ENCODE peak calls at places on chromosomes 7 and 10, in ten cellular contexts. One of them, this sample, is unnamed.
A peak's percentile ranks its signal among the peaks of the same experiment; 100 is the strongest.

GRCh38 chr10:95277201-95277570 is 13.6 kb downstream of the PDLIM1 start:
- DNase-seq in T-cell: no peak
- DNase-seq in cardiac muscle cell: no peak
- DNase-seq in fibroblast of lung: no peak
- DNase-seq in AG09309: no peak
- DNase-seq in M059J: no peak
- DNase-seq in NCI-H524 treated with DMSO at 0.1 percent for 48 hours: no peak
- DNase-seq in stimulated activated CD8-positive, alpha-beta memory T cell treated with anti-CD3 and anti-CD28 coated beads, Interleukin-15, amount 100 ng/mL, for 48 hours: no peak
- DNase-seq in activated naive CD4-positive, alpha-beta T cell treated with anti-CD3 and anti-CD28 coated beads for 36 hours: no peak
- DNase-seq in lower lobe of right lung: no peak
- DNase-seq in this sample: no peak

GRCh38 chr7:114715907-114716306 is 206.0 kb upstream of the MDFIC start:
- DNase-seq in T-cell: no peak
- DNase-seq in cardiac muscle cell: no peak
- DNase-seq in fibroblast of lung: peak; percentile 51
- DNase-seq in AG09309: no peak
- DNase-seq in M059J: peak; percentile 3
- DNase-seq in NCI-H524 treated with DMSO at 0.1 percent for 48 hours: no peak
- DNase-seq in stimulated activated CD8-positive, alpha-beta memory T cell treated with anti-CD3 and anti-CD28 coated beads, Interleukin-15, amount 100 ng/mL, for 48 hours: no peak
- DNase-seq in activated naive CD4-positive, alpha-beta T cell treated with anti-CD3 and anti-CD28 coated beads for 36 hours: no peak
- DNase-seq in lower lobe of right lung: no peak
- DNase-seq in this sample: no peak

GRCh38 chr10:69642747-69643146 is 12.7 kb downstream of the FAM241B start:
- DNase-seq in T-cell: no peak
- DNase-seq in cardiac muscle cell: no peak
- DNase-seq in fibroblast of lung: no peak
- DNase-seq in AG09309: no peak
- DNase-seq in M059J: no peak
- DNase-seq in NCI-H524 treated with DMSO at 0.1 percent for 48 hours: no peak
- DNase-seq in stimulated activated CD8-positive, alpha-beta memory T cell treated with anti-CD3 and anti-CD28 coated beads, Interleukin-15, amount 100 ng/mL, for 48 hours: no peak
- DNase-seq in activated naive CD4-positive, alpha-beta T cell treated with anti-CD3 and anti-CD28 coated beads for 36 hours: no peak
- DNase-seq in lower lobe of right lung: no peak
- DNase-seq in this sample: no peak

GRCh38 chr10:62761115-62761514 is 43.4 kb upstream of the ADO start:
- DNase-seq in T-cell: no peak
- DNase-seq in cardiac muscle cell: no peak
- DNase-seq in fibroblast of lung: peak; percentile 27
- DNase-seq in AG09309: no peak
- DNase-seq in M059J: peak; percentile 11
- DNase-seq in NCI-H524 treated with DMSO at 0.1 percent for 48 hours: no peak
- DNase-seq in stimulated activated CD8-positive, alpha-beta memory T cell treated with anti-CD3 and anti-CD28 coated beads, Interleukin-15, amount 100 ng/mL, for 48 hours: no peak
- DNase-seq in activated naive CD4-positive, alpha-beta T cell treated with anti-CD3 and anti-CD28 coated beads for 36 hours: peak; percentile 32
- DNase-seq in lower lobe of right lung: no peak
- DNase-seq in this sample: no peak

GRCh38 chr10:50219200-50219599 is 32.1 kb downstream of the ASAH2 start:
- DNase-seq in T-cell: no peak
- DNase-seq in cardiac muscle cell: no peak
- DNase-seq in fibroblast of lung: no peak
- DNase-seq in AG09309: no peak
- DNase-seq in M059J: no peak
- DNase-seq in NCI-H524 treated with DMSO at 0.1 percent for 48 hours: no peak
- DNase-seq in stimulated activated CD8-positive, alpha-beta memory T cell treated with anti-CD3 and anti-CD28 coated beads, Interleukin-15, amount 100 ng/mL, for 48 hours: no peak
- DNase-seq in activated naive CD4-positive, alpha-beta T cell treated with anti-CD3 and anti-CD28 coated beads for 36 hours: no peak
- DNase-seq in lower lobe of right lung: no peak
- DNase-seq in this sample: no peak

GRCh38 chr10:89593043-89593442 is 52.0 kb downstream of the PANK1 start:
- DNase-seq in T-cell: no peak
- DNase-seq in cardiac muscle cell: no peak
- DNase-seq in fibroblast of lung: no peak
- DNase-seq in AG09309: no peak
- DNase-seq in M059J: no peak
- DNase-seq in NCI-H524 treated with DMSO at 0.1 percent for 48 hours: no peak
- DNase-seq in stimulated activated CD8-positive, alpha-beta memory T cell treated with anti-CD3 and anti-CD28 coated beads, Interleukin-15, amount 100 ng/mL, for 48 hours: no peak
- DNase-seq in activated naive CD4-positive, alpha-beta T cell treated with anti-CD3 and anti-CD28 coated beads for 36 hours: no peak
- DNase-seq in lower lobe of right lung: no peak
- DNase-seq in this sample: no peak

GRCh38 chr10:3528823-3529222 is 256.2 kb downstream of the KLF6 start:
- DNase-seq in T-cell: no peak
- DNase-seq in cardiac muscle cell: no peak
- DNase-seq in fibroblast of lung: no peak
- DNase-seq in AG09309: no peak
- DNase-seq in M059J: no peak
- DNase-seq in NCI-H524 treated with DMSO at 0.1 percent for 48 hours: no peak
- DNase-seq in stimulated activated CD8-positive, alpha-beta memory T cell treated with anti-CD3 and anti-CD28 coated beads, Interleukin-15, amount 100 ng/mL, for 48 hours: no peak
- DNase-seq in activated naive CD4-positive, alpha-beta T cell treated with anti-CD3 and anti-CD28 coated beads for 36 hours: no peak
- DNase-seq in lower lobe of right lung: no peak
- DNase-seq in this sample: no peak

GRCh38 chr10:97911217-97911616 is 61.6 kb downstream of the GOLGA7B start:
- DNase-seq in T-cell: no peak
- DNase-seq in cardiac muscle cell: no peak
- DNase-seq in fibroblast of lung: no peak
- DNase-seq in AG09309: no peak
- DNase-seq in M059J: no peak
- DNase-seq in NCI-H524 treated with DMSO at 0.1 percent for 48 hours: no peak
- DNase-seq in stimulated activated CD8-positive, alpha-beta memory T cell treated with anti-CD3 and anti-CD28 coated beads, Interleukin-15, amount 100 ng/mL, for 48 hours: no peak
- DNase-seq in activated naive CD4-positive, alpha-beta T cell treated with anti-CD3 and anti-CD28 coated beads for 36 hours: no peak
- DNase-seq in lower lobe of right lung: peak; percentile 9
- DNase-seq in this sample: no peak

GRCh38 chr10:71852335-71852937 is 1.4 kb upstream of the PSAP start:
- DNase-seq in T-cell: no peak
- DNase-seq in cardiac muscle cell: no peak
- DNase-seq in fibroblast of lung: no peak
- DNase-seq in AG09309: no peak
- DNase-seq in M059J: no peak
- DNase-seq in NCI-H524 treated with DMSO at 0.1 percent for 48 hours: no peak
- DNase-seq in stimulated activated CD8-positive, alpha-beta memory T cell treated with anti-CD3 and anti-CD28 coated beads, Interleukin-15, amount 100 ng/mL, for 48 hours: no peak
- DNase-seq in activated naive CD4-positive, alpha-beta T cell treated with anti-CD3 and anti-CD28 coated beads for 36 hours: no peak
- DNase-seq in lower lobe of right lung: peak; percentile 85
- DNase-seq in this sample: no peak

GRCh38 chr7:65980478-65981250 is 1.3 kb downstream of the GUSB start:
- DNase-seq in T-cell: peak; percentile 23
- DNase-seq in cardiac muscle cell: peak; percentile 4
- DNase-seq in fibroblast of lung: peak; percentile 19
- DNase-seq in AG09309: no peak
- DNase-seq in M059J: peak; percentile 46
- DNase-seq in NCI-H524 treated with DMSO at 0.1 percent for 48 hours: no peak
- DNase-seq in stimulated activated CD8-positive, alpha-beta memory T cell treated with anti-CD3 and anti-CD28 coated beads, Interleukin-15, amount 100 ng/mL, for 48 hours: peak; percentile 39
- DNase-seq in activated naive CD4-positive, alpha-beta T cell treated with anti-CD3 and anti-CD28 coated beads for 36 hours: peak; percentile 73
- DNase-seq in lower lobe of right lung: peak; percentile 88
- DNase-seq in this sample: peak; percentile 8

GRCh38 chr7:107528461-107528860 is 35.3 kb downstream of the COG5 start:
- DNase-seq in T-cell: no peak
- DNase-seq in cardiac muscle cell: no peak
- DNase-seq in fibroblast of lung: peak; percentile 78
- DNase-seq in AG09309: peak; percentile 28
- DNase-seq in M059J: peak; percentile 86
- DNase-seq in NCI-H524 treated with DMSO at 0.1 percent for 48 hours: no peak
- DNase-seq in stimulated activated CD8-positive, alpha-beta memory T cell treated with anti-CD3 and anti-CD28 coated beads, Interleukin-15, amount 100 ng/mL, for 48 hours: no peak
- DNase-seq in activated naive CD4-positive, alpha-beta T cell treated with anti-CD3 and anti-CD28 coated beads for 36 hours: no peak
- DNase-seq in lower lobe of right lung: no peak
- DNase-seq in this sample: peak; percentile 72

GRCh38 chr7:134040988-134041387 is 86.2 kb upstream of the LRGUK start:
- DNase-seq in T-cell: no peak
- DNase-seq in cardiac muscle cell: no peak
- DNase-seq in fibroblast of lung: no peak
- DNase-seq in AG09309: no peak
- DNase-seq in M059J: no peak
- DNase-seq in NCI-H524 treated with DMSO at 0.1 percent for 48 hours: no peak
- DNase-seq in stimulated activated CD8-positive, alpha-beta memory T cell treated with anti-CD3 and anti-CD28 coated beads, Interleukin-15, amount 100 ng/mL, for 48 hours: no peak
- DNase-seq in activated naive CD4-positive, alpha-beta T cell treated with anti-CD3 and anti-CD28 coated beads for 36 hours: no peak
- DNase-seq in lower lobe of right lung: no peak
- DNase-seq in this sample: no peak

GRCh38 chr7:40057292-40057691 is 77.1 kb downstream of the MPLKIP start:
- DNase-seq in T-cell: no peak
- DNase-seq in cardiac muscle cell: peak; percentile 55
- DNase-seq in fibroblast of lung: peak; percentile 17
- DNase-seq in AG09309: no peak
- DNase-seq in M059J: peak; percentile 24
- DNase-seq in NCI-H524 treated with DMSO at 0.1 percent for 48 hours: no peak
- DNase-seq in stimulated activated CD8-positive, alpha-beta memory T cell treated with anti-CD3 and anti-CD28 coated beads, Interleukin-15, amount 100 ng/mL, for 48 hours: no peak
- DNase-seq in activated naive CD4-positive, alpha-beta T cell treated with anti-CD3 and anti-CD28 coated beads for 36 hours: no peak
- DNase-seq in lower lobe of right lung: no peak
- DNase-seq in this sample: peak; percentile 29

GRCh38 chr7:70574314-70574713 is 557.6 kb upstream of the GALNT17 start:
- DNase-seq in T-cell: no peak
- DNase-seq in cardiac muscle cell: no peak
- DNase-seq in fibroblast of lung: no peak
- DNase-seq in AG09309: no peak
- DNase-seq in M059J: no peak
- DNase-seq in NCI-H524 treated with DMSO at 0.1 percent for 48 hours: no peak
- DNase-seq in stimulated activated CD8-positive, alpha-beta memory T cell treated with anti-CD3 and anti-CD28 coated beads, Interleukin-15, amount 100 ng/mL, for 48 hours: no peak
- DNase-seq in activated naive CD4-positive, alpha-beta T cell treated with anti-CD3 and anti-CD28 coated beads for 36 hours: no peak
- DNase-seq in lower lobe of right lung: no peak
- DNase-seq in this sample: no peak

GRCh38 chr7:50628469-50629084 is 63.4 kb upstream of the DDC start:
- DNase-seq in T-cell: no peak
- DNase-seq in cardiac muscle cell: peak; percentile 56
- DNase-seq in fibroblast of lung: no peak
- DNase-seq in AG09309: no peak
- DNase-seq in M059J: no peak
- DNase-seq in NCI-H524 treated with DMSO at 0.1 percent for 48 hours: no peak
- DNase-seq in stimulated activated CD8-positive, alpha-beta memory T cell treated with anti-CD3 and anti-CD28 coated beads, Interleukin-15, amount 100 ng/mL, for 48 hours: no peak
- DNase-seq in activated naive CD4-positive, alpha-beta T cell treated with anti-CD3 and anti-CD28 coated beads for 36 hours: no peak
- DNase-seq in lower lobe of right lung: no peak
- DNase-seq in this sample: no peak

GRCh38 chr7:100407285-100408180 is 21.0 kb downstream of the ZCWPW1 start:
- DNase-seq in T-cell: no peak
- DNase-seq in cardiac muscle cell: peak; percentile 68
- DNase-seq in fibroblast of lung: peak; percentile 73
- DNase-seq in AG09309: peak; percentile 52
- DNase-seq in M059J: peak; percentile 85
- DNase-seq in NCI-H524 treated with DMSO at 0.1 percent for 48 hours: peak; percentile 21
- DNase-seq in stimulated activated CD8-positive, alpha-beta memory T cell treated with anti-CD3 and anti-CD28 coated beads, Interleukin-15, amount 100 ng/mL, for 48 hours: no peak
- DNase-seq in activated naive CD4-positive, alpha-beta T cell treated with anti-CD3 and anti-CD28 coated beads for 36 hours: peak; percentile 61
- DNase-seq in lower lobe of right lung: no peak
- DNase-seq in this sample: peak; percentile 78

GRCh38 chr7:25859732-25860131 is 292.3 kb upstream of the NFE2L3 start:
- DNase-seq in T-cell: no peak
- DNase-seq in cardiac muscle cell: no peak
- DNase-seq in fibroblast of lung: no peak
- DNase-seq in AG09309: no peak
- DNase-seq in M059J: no peak
- DNase-seq in NCI-H524 treated with DMSO at 0.1 percent for 48 hours: no peak
- DNase-seq in stimulated activated CD8-positive, alpha-beta memory T cell treated with anti-CD3 and anti-CD28 coated beads, Interleukin-15, amount 100 ng/mL, for 48 hours: no peak
- DNase-seq in activated naive CD4-positive, alpha-beta T cell treated with anti-CD3 and anti-CD28 coated beads for 36 hours: no peak
- DNase-seq in lower lobe of right lung: no peak
- DNase-seq in this sample: no peak

GRCh38 chr7:30080818-30081217 is 52.6 kb downstream of the PLEKHA8 start:
- DNase-seq in T-cell: no peak
- DNase-seq in cardiac muscle cell: no peak
- DNase-seq in fibroblast of lung: no peak
- DNase-seq in AG09309: no peak
- DNase-seq in M059J: no peak
- DNase-seq in NCI-H524 treated with DMSO at 0.1 percent for 48 hours: no peak
- DNase-seq in stimulated activated CD8-positive, alpha-beta memory T cell treated with anti-CD3 and anti-CD28 coated beads, Interleukin-15, amount 100 ng/mL, for 48 hours: no peak
- DNase-seq in activated naive CD4-positive, alpha-beta T cell treated with anti-CD3 and anti-CD28 coated beads for 36 hours: no peak
- DNase-seq in lower lobe of right lung: no peak
- DNase-seq in this sample: no peak

GRCh38 chr10:14519785-14520184 is 189.1 kb upstream of the FRMD4A start:
- DNase-seq in T-cell: no peak
- DNase-seq in cardiac muscle cell: no peak
- DNase-seq in fibroblast of lung: no peak
- DNase-seq in AG09309: no peak
- DNase-seq in M059J: no peak
- DNase-seq in NCI-H524 treated with DMSO at 0.1 percent for 48 hours: no peak
- DNase-seq in stimulated activated CD8-positive, alpha-beta memory T cell treated with anti-CD3 and anti-CD28 coated beads, Interleukin-15, amount 100 ng/mL, for 48 hours: no peak
- DNase-seq in activated naive CD4-positive, alpha-beta T cell treated with anti-CD3 and anti-CD28 coated beads for 36 hours: no peak
- DNase-seq in lower lobe of right lung: no peak
- DNase-seq in this sample: no peak

GRCh38 chr7:8133955-8134733 is 127.8 kb downstream of the ICA1 start:
- DNase-seq in T-cell: no peak
- DNase-seq in cardiac muscle cell: no peak
- DNase-seq in fibroblast of lung: peak; percentile 20
- DNase-seq in AG09309: no peak
- DNase-seq in M059J: peak; percentile 14
- DNase-seq in NCI-H524 treated with DMSO at 0.1 percent for 48 hours: no peak
- DNase-seq in stimulated activated CD8-positive, alpha-beta memory T cell treated with anti-CD3 and anti-CD28 coated beads, Interleukin-15, amount 100 ng/mL, for 48 hours: no peak
- DNase-seq in activated naive CD4-positive, alpha-beta T cell treated with anti-CD3 and anti-CD28 coated beads for 36 hours: peak; percentile 71
- DNase-seq in lower lobe of right lung: no peak
- DNase-seq in this sample: peak; percentile 99

GRCh38 chr10:133087679-133088523 is at the start of gene ADGRA1:
- DNase-seq in T-cell: no peak
- DNase-seq in cardiac muscle cell: peak; percentile 58
- DNase-seq in fibroblast of lung: no peak
- DNase-seq in AG09309: no peak
- DNase-seq in M059J: no peak
- DNase-seq in NCI-H524 treated with DMSO at 0.1 percent for 48 hours: no peak
- DNase-seq in stimulated activated CD8-positive, alpha-beta memory T cell treated with anti-CD3 and anti-CD28 coated beads, Interleukin-15, amount 100 ng/mL, for 48 hours: no peak
- DNase-seq in activated naive CD4-positive, alpha-beta T cell treated with anti-CD3 and anti-CD28 coated beads for 36 hours: no peak
- DNase-seq in lower lobe of right lung: no peak
- DNase-seq in this sample: no peak

GRCh38 chr7:80134536-80135305 is at the start of gene GNAI1:
- DNase-seq in T-cell: peak; percentile 12
- DNase-seq in cardiac muscle cell: peak; percentile 90
- DNase-seq in fibroblast of lung: peak; percentile 77
- DNase-seq in AG09309: peak; percentile 72
- DNase-seq in M059J: peak; percentile 85
- DNase-seq in NCI-H524 treated with DMSO at 0.1 percent for 48 hours: no peak
- DNase-seq in stimulated activated CD8-positive, alpha-beta memory T cell treated with anti-CD3 and anti-CD28 coated beads, Interleukin-15, amount 100 ng/mL, for 48 hours: peak; percentile 30
- DNase-seq in activated naive CD4-positive, alpha-beta T cell treated with anti-CD3 and anti-CD28 coated beads for 36 hours: peak; percentile 39
- DNase-seq in lower lobe of right lung: peak; percentile 71
- DNase-seq in this sample: no peak

GRCh38 chr7:21941570-21942224 is 4.0 kb downstream of the CDCA7L start:
- DNase-seq in T-cell: no peak
- DNase-seq in cardiac muscle cell: no peak
- DNase-seq in fibroblast of lung: peak; percentile 66
- DNase-seq in AG09309: peak; percentile 31
- DNase-seq in M059J: peak; percentile 80
- DNase-seq in NCI-H524 treated with DMSO at 0.1 percent for 48 hours: no peak
- DNase-seq in stimulated activated CD8-positive, alpha-beta memory T cell treated with anti-CD3 and anti-CD28 coated beads, Interleukin-15, amount 100 ng/mL, for 48 hours: no peak
- DNase-seq in activated naive CD4-positive, alpha-beta T cell treated with anti-CD3 and anti-CD28 coated beads for 36 hours: peak; percentile 19
- DNase-seq in lower lobe of right lung: no peak
- DNase-seq in this sample: peak; percentile 42

GRCh38 chr10:62581351-62581750 is 207.2 kb downstream of the ZNF365 start:
- DNase-seq in T-cell: no peak
- DNase-seq in cardiac muscle cell: no peak
- DNase-seq in fibroblast of lung: peak; percentile 74
- DNase-seq in AG09309: no peak
- DNase-seq in M059J: peak; percentile 75
- DNase-seq in NCI-H524 treated with DMSO at 0.1 percent for 48 hours: no peak
- DNase-seq in stimulated activated CD8-positive, alpha-beta memory T cell treated with anti-CD3 and anti-CD28 coated beads, Interleukin-15, amount 100 ng/mL, for 48 hours: no peak
- DNase-seq in activated naive CD4-positive, alpha-beta T cell treated with anti-CD3 and anti-CD28 coated beads for 36 hours: no peak
- DNase-seq in lower lobe of right lung: no peak
- DNase-seq in this sample: no peak

GRCh38 chr10:27457261-27457945 is 46.7 kb upstream of the RAB18 start:
- DNase-seq in T-cell: no peak
- DNase-seq in cardiac muscle cell: no peak
- DNase-seq in fibroblast of lung: no peak
- DNase-seq in AG09309: no peak
- DNase-seq in M059J: no peak
- DNase-seq in NCI-H524 treated with DMSO at 0.1 percent for 48 hours: no peak
- DNase-seq in stimulated activated CD8-positive, alpha-beta memory T cell treated with anti-CD3 and anti-CD28 coated beads, Interleukin-15, amount 100 ng/mL, for 48 hours: no peak
- DNase-seq in activated naive CD4-positive, alpha-beta T cell treated with anti-CD3 and anti-CD28 coated beads for 36 hours: no peak
- DNase-seq in lower lobe of right lung: no peak
- DNase-seq in this sample: no peak

GRCh38 chr7:71308105-71308504 is 176.2 kb downstream of the GALNT17 start:
- DNase-seq in T-cell: no peak
- DNase-seq in cardiac muscle cell: no peak
- DNase-seq in fibroblast of lung: peak; percentile 93
- DNase-seq in AG09309: no peak
- DNase-seq in M059J: peak; percentile 70
- DNase-seq in NCI-H524 treated with DMSO at 0.1 percent for 48 hours: no peak
- DNase-seq in stimulated activated CD8-positive, alpha-beta memory T cell treated with anti-CD3 and anti-CD28 coated beads, Interleukin-15, amount 100 ng/mL, for 48 hours: no peak
- DNase-seq in activated naive CD4-positive, alpha-beta T cell treated with anti-CD3 and anti-CD28 coated beads for 36 hours: no peak
- DNase-seq in lower lobe of right lung: no peak
- DNase-seq in this sample: no peak

GRCh38 chr7:31744294-31744874 is 57.4 kb downstream of the PPP1R17 start:
- DNase-seq in T-cell: no peak
- DNase-seq in cardiac muscle cell: peak; percentile 71
- DNase-seq in fibroblast of lung: peak; percentile 60
- DNase-seq in AG09309: peak; percentile 42
- DNase-seq in M059J: peak; percentile 75
- DNase-seq in NCI-H524 treated with DMSO at 0.1 percent for 48 hours: peak; percentile 3
- DNase-seq in stimulated activated CD8-positive, alpha-beta memory T cell treated with anti-CD3 and anti-CD28 coated beads, Interleukin-15, amount 100 ng/mL, for 48 hours: no peak
- DNase-seq in activated naive CD4-positive, alpha-beta T cell treated with anti-CD3 and anti-CD28 coated beads for 36 hours: peak; percentile 71
- DNase-seq in lower lobe of right lung: peak; percentile 56
- DNase-seq in this sample: peak; percentile 68

GRCh38 chr7:70571403-70571911 is 560.5 kb upstream of the GALNT17 start:
- DNase-seq in T-cell: no peak
- DNase-seq in cardiac muscle cell: no peak
- DNase-seq in fibroblast of lung: peak; percentile 84
- DNase-seq in AG09309: peak; percentile 11
- DNase-seq in M059J: peak; percentile 76
- DNase-seq in NCI-H524 treated with DMSO at 0.1 percent for 48 hours: no peak
- DNase-seq in stimulated activated CD8-positive, alpha-beta memory T cell treated with anti-CD3 and anti-CD28 coated beads, Interleukin-15, amount 100 ng/mL, for 48 hours: no peak
- DNase-seq in activated naive CD4-positive, alpha-beta T cell treated with anti-CD3 and anti-CD28 coated beads for 36 hours: no peak
- DNase-seq in lower lobe of right lung: no peak
- DNase-seq in this sample: peak; percentile 92